ENCODE peak calls at places on chromosomes 3 and 15, in five cellular contexts. Y is IMR-90, J is cardiac muscle cell, Z is hepatocyte, C is uterus. L is an unnamed sample.

GRCh38 chr15:35393403-35393802 is 152.6 kb downstream of the DPH6 start:
- DNase-seq in Y (no peak), J (no peak), Z (peak), C (no peak), L (no peak)

GRCh38 chr3:10992017-10992945 is at the start of gene SLC6A1:
- DNase-seq in Y (no peak), J (peak), Z (peak), C (peak), L (no peak)

GRCh38 chr15:64930019-64930652 is 18.4 kb downstream of the ANKDD1A start:
- DNase-seq in Y (no peak), J (no peak), Z (no peak), C (peak), L (no peak)

GRCh38 chr3:34256021-34256420 is 457.6 kb downstream of the PDCD6IP start:
- DNase-seq in Y (no peak), J (no peak), Z (peak), C (no peak), L (no peak)

GRCh38 chr3:152021951-152022461 is 148.6 kb downstream of the SUCNR1 start:
- DNase-seq in Y (peak), J (peak), Z (no peak), C (peak), L (no peak)

GRCh38 chr15:71761649-71762048 is 48.7 kb upstream of the NR2E3 start:
- DNase-seq in Y (peak), J (peak), Z (peak), C (no peak), L (peak)

GRCh38 chr15:53384417-53384816 is 375.0 kb downstream of the WDR72 start:
- DNase-seq in Y (no peak), J (no peak), Z (no peak), C (no peak), L (no peak)

GRCh38 chr3:37582117-37582516 is 279.6 kb upstream of the CTDSPL start:
- DNase-seq in Y (no peak), J (no peak), Z (no peak), C (no peak), L (no peak)

GRCh38 chr15:49989498-49989897 is 129.5 kb downstream of the ATP8B4 start:
- DNase-seq in Y (no peak), J (no peak), Z (no peak), C (peak), L (no peak)

GRCh38 chr3:161291191-161291901 is 70.2 kb downstream of the NMD3 start:
- DNase-seq in Y (no peak), J (no peak), Z (no peak), C (no peak), L (no peak)

GRCh38 chr15:98321916-98322315 is 326.4 kb upstream of the IGF1R start:
- DNase-seq in Y (no peak), J (no peak), Z (no peak), C (no peak), L (no peak)

GRCh38 chr3:166123576-166123975 is 286.4 kb upstream of the BCHE start:
- DNase-seq in Y (peak), J (no peak), Z (no peak), C (no peak), L (no peak)

GRCh38 chr3:150414989-150415388 is 6.9 kb downstream of the TSC22D2 start:
- DNase-seq in Y (peak), J (no peak), Z (no peak), C (no peak), L (no peak)

GRCh38 chr3:13144163-13145023 is 71.2 kb upstream of the IQSEC1 start:
- DNase-seq in Y (no peak), J (no peak), Z (no peak), C (peak), L (no peak)

GRCh38 chr3:33993631-33994030 is 195.2 kb downstream of the PDCD6IP start:
- DNase-seq in Y (peak), J (no peak), Z (no peak), C (no peak), L (no peak)

GRCh38 chr3:155330356-155330755 is 36.9 kb upstream of the STRIT1 start:
- DNase-seq in Y (no peak), J (no peak), Z (no peak), C (no peak), L (no peak)

GRCh38 chr3:187210555-187211327 is 13.5 kb downstream of the RTP1 start:
- DNase-seq in Y (peak), J (peak), Z (no peak), C (no peak), L (peak)

GRCh38 chr3:159757341-159758060 is 231.1 kb upstream of the IL12A start:
- DNase-seq in Y (peak), J (no peak), Z (no peak), C (no peak), L (no peak)

GRCh38 chr3:160401301-160402095 is 2.0 kb downstream of the SMC4 start:
- DNase-seq in Y (peak), J (peak), Z (peak), C (no peak), L (peak)

GRCh38 chr3:142053244-142053643 is 96.1 kb downstream of the TFDP2 start:
- DNase-seq in Y (no peak), J (no peak), Z (no peak), C (no peak), L (no peak)

GRCh38 chr3:72652395-72652794 is 195.8 kb downstream of the SHQ1 start:
- DNase-seq in Y (no peak), J (no peak), Z (no peak), C (no peak), L (no peak)

GRCh38 chr3:154844863-154845262 is 235.3 kb upstream of the MME start:
- DNase-seq in Y (no peak), J (no peak), Z (no peak), C (no peak), L (no peak)

GRCh38 chr15:80777137-80777536 is 2.0 kb upstream of the CEMIP start:
- DNase-seq in Y (peak), J (peak), Z (peak), C (no peak), L (peak)

GRCh38 chr3:57059416-57059815 is 1.0 kb upstream of the SPATA12 start:
- DNase-seq in Y (no peak), J (no peak), Z (no peak), C (no peak), L (no peak)

GRCh38 chr3:21484323-21485154 is 266.5 kb downstream of the ZNF385D start:
- DNase-seq in Y (peak), J (peak), Z (peak), C (peak), L (no peak)

GRCh38 chr15:64351265-64351664 is 4.7 kb downstream of the CSNK1G1 start:
- DNase-seq in Y (peak), J (peak), Z (no peak), C (no peak), L (no peak)

GRCh38 chr3:197599089-197599765 is 43.5 kb upstream of the BDH1 start:
- DNase-seq in Y (peak), J (peak), Z (peak), C (peak), L (peak)

GRCh38 chr3:169769287-169770181 is at the start of gene ACTRT3:
- DNase-seq in Y (peak), J (peak), Z (peak), C (peak), L (no peak)

GRCh38 chr3:169774186-169774585 is 990 bp downstream of the MYNN start:
- DNase-seq in Y (peak), J (no peak), Z (no peak), C (no peak), L (no peak)

GRCh38 chr3:169772530-169772950 is 656 bp upstream of the MYNN start:
- DNase-seq in Y (peak), J (peak), Z (peak), C (peak), L (peak)

GRCh38 chr3:169771651-169772529 is 1.3 kb upstream of the MYNN start:
- DNase-seq in Y (peak), J (peak), Z (peak), C (peak), L (peak)

GRCh38 chr3:169772951-169773816 is at the start of gene MYNN:
- DNase-seq in Y (peak), J (peak), Z (peak), C (peak), L (peak)
- TF ChIP-seq CTCF in Y (peak), J (peak), Z (peak), C (no peak), L (no peak)

GRCh38 chr3:157145566-157145965 is 14.4 kb downstream of the CCNL1 start:
- DNase-seq in Y (no peak), J (peak), Z (no peak), C (no peak), L (no peak)

GRCh38 chr3:157148123-157148889 is 11.6 kb downstream of the CCNL1 start:
- DNase-seq in Y (no peak), J (no peak), Z (no peak), C (no peak), L (no peak)

GRCh38 chr3:157149136-157149696 is 10.7 kb downstream of the CCNL1 start:
- DNase-seq in Y (no peak), J (no peak), Z (no peak), C (no peak), L (no peak)

GRCh38 chr3:157147099-157147803 is 12.7 kb downstream of the CCNL1 start:
- DNase-seq in Y (no peak), J (no peak), Z (no peak), C (no peak), L (no peak)

GRCh38 chr3:157146664-157147082 is 13.3 kb downstream of the CCNL1 start:
- DNase-seq in Y (no peak), J (no peak), Z (no peak), C (no peak), L (no peak)
- H3K4me3 ChIP-seq in Y (no peak), J (no peak), Z (no peak), C (no peak), L (no peak)

DNA sequence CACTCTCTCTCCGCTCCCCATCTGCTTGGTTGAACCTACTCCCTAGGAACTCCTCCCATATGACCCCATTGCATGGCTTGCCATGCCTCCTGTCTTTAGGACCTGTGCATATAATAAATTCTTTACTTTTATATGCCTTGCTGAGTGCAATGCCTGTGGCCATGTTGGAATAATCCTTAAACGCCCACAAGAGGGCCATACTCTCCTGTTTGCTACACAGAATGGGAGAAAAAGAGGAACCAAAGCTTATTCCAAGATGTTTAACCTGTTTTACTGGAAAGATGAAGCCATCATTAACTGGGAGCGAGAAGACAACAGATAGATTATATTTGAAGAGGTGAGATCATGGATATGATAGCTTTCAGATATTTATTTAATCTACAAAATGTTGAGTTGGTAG is 1097.8 kb downstream of the NAALADL2 start:
- DNase-seq in Y (peak), J (peak), Z (no peak), C (no peak), L (peak)
- TF ChIP-seq CTCF in Y (peak), J (no peak), Z (peak), C (no peak), L (peak)

GRCh38 chr15:76345880-76346665 is 9.5 kb downstream of the ISL2 start:
- DNase-seq in Y (no peak), J (no peak), Z (peak), C (no peak), L (no peak)

GRCh38 chr15:76347507-76348055 is 11.0 kb downstream of the ISL2 start:
- DNase-seq in Y (no peak), J (no peak), Z (peak), C (no peak), L (no peak)

GRCh38 chr15:76343313-76343996 is 6.9 kb downstream of the ISL2 start:
- DNase-seq in Y (no peak), J (no peak), Z (no peak), C (no peak), L (no peak)

GRCh38 chr15:76346666-76347506 is 10.3 kb downstream of the ISL2 start:
- DNase-seq in Y (peak), J (peak), Z (peak), C (no peak), L (no peak)

GRCh38 chr15:76345269-76345879 is 8.8 kb downstream of the ISL2 start:
- DNase-seq in Y (no peak), J (no peak), Z (no peak), C (no peak), L (no peak)
- H3K4me3 ChIP-seq in Y (no peak), J (no peak), Z (no peak), C (no peak), L (no peak)

GRCh38 chr15:83446904-83447708 is at the start of gene SH3GL3:
- DNase-seq in Y (peak), J (peak), Z (peak), C (peak), L (no peak)
- TF ChIP-seq CTCF in Y (peak), J (peak), Z (peak), C (peak), L (peak)

GRCh38 chr15:31433574-31433973 is 106.9 kb downstream of the KLF13 start:
- DNase-seq in Y (no peak), J (no peak), Z (no peak), C (no peak), L (no peak)

GRCh38 chr15:31435256-31435781 is 108.7 kb downstream of the KLF13 start:
- DNase-seq in Y (peak), J (peak), Z (peak), C (peak), L (peak)

GRCh38 chr15:31433101-31433500 is 106.5 kb downstream of the KLF13 start:
- DNase-seq in Y (no peak), J (no peak), Z (no peak), C (no peak), L (no peak)

GRCh38 chr15:31435891-31436628 is 109.4 kb downstream of the KLF13 start:
- DNase-seq in Y (no peak), J (no peak), Z (no peak), C (peak), L (no peak)

DNA sequence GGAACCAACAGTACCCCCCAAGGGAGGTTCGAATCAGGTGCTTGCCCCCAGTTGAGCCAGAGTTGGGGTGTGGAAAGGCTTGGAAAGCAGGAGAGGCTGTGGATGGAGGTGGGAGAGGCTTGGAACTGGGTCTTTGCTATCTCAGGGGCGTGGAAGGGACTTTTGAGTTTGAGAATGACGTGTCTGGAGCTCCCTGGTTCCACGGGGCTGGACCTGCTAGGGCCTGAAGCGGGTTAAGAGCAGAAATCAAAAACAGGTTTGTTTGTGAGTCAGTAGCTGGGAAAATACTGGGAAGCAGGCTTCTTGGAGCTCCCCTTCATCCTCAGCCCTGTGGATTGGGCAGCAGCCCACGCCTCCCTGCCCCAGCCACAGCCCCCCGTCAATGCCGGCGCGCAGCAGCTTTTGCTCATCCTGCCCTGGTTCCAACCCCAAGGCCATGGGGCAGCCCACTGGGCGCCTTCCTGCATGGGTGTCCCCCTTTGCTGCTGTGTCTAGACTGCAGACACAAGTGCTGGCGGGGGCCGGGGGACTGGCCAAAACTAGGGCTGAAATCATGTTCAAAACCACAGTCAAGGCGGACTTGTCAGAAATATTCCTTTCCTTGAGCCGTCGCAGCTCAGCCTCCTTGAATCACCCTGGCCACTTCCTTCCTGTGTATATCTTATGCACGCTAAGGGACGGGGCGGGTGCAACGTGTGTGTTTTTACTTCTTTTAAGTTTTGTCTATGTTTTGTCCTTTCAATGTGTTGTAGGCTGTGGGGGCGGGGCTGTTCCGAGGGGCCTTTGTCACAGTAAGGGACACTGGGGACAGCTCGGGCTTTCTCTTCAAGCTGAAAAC is 108.0 kb downstream of the KLF13 start:
- DNase-seq in Y (peak), J (peak), Z (no peak), C (peak), L (peak)
- H3K4me3 ChIP-seq in Y (no peak), J (no peak), Z (no peak), C (no peak), L (peak)

DNA sequence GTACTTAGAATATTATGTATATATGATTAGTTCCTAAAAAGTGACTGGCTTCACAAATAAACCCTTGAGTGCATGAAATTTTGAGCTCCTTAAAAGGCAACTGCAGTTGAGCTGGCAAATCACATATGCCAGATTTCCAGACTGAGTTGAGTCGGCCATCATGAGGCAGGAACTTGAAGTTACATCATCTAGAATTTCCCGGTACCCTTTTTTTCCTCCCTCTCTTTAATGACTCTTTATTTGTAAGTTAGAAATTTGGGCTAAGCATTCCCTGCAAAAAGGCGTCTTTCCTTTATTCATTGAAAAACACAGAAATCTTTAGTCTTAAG is 162.6 kb downstream of the FNDC3B start:
- DNase-seq in Y (peak), J (peak), Z (peak), C (peak), L (peak)
- TF ChIP-seq CTCF in Y (peak), J (no peak), Z (peak), C (peak), L (peak)

DNA sequence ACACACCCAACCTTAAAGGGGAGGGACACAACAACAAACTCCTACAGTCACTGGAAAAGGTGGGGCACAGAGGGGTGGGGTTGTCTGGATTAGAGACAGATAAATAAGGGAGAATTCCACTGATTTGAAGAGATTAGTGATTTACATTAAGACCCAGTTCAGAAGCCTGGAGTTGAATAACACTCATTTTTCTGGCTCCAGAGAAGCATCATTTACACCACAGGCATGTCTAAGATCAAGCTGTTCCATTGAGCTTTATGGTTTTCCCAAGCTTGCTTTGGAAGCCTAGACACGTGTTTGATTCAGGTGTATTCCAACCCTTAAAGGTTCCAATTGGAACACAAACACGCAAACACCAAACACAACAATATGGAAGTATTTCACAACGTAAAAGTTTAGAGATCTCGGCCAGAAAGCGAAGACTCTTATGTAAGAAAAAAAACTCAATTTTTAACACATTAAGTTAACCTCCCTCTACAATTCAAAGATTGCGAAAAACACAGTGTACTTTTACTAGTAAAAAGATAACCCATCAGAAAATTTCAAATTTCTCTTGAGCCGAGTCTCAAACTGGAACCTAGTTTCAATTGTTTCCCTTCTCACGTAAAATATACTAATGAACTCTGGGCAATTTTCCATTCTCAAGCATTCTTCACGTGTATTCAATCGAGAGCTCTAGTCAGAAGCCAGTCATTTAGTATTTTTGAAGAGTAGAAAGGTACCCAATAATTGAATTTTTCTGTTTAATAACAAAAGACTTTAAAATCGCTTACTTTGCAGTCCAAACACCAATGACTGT is 2.1 kb downstream of the TRA2B start:
- DNase-seq in Y (peak), J (no peak), Z (no peak), C (no peak), L (no peak)
- H3K4me3 ChIP-seq in Y (peak), J (peak), Z (peak), C (peak), L (peak)

GRCh38 chr3:173275740-173276139 is 121.8 kb upstream of the NLGN1 start:
- DNase-seq in Y (no peak), J (no peak), Z (no peak), C (no peak), L (no peak)
- TF ChIP-seq CTCF in Y (no peak), J (no peak), Z (no peak), C (no peak), L (no peak)

GRCh38 chr3:181629029-181629428 is 82.7 kb upstream of the SOX2 start:
- DNase-seq in Y (peak), J (peak), Z (no peak), C (no peak), L (no peak)

GRCh38 chr3:181628384-181628783 is 83.3 kb upstream of the SOX2 start:
- DNase-seq in Y (no peak), J (no peak), Z (no peak), C (no peak), L (no peak)

GRCh38 chr3:181619897-181620296 is 91.8 kb upstream of the SOX2 start:
- DNase-seq in Y (no peak), J (no peak), Z (no peak), C (no peak), L (no peak)

GRCh38 chr3:181622365-181622764 is 89.4 kb upstream of the SOX2 start:
- DNase-seq in Y (no peak), J (peak), Z (no peak), C (no peak), L (no peak)

GRCh38 chr3:181623924-181624694 is 87.6 kb upstream of the SOX2 start:
- DNase-seq in Y (no peak), J (peak), Z (peak), C (no peak), L (no peak)
- H3K4me3 ChIP-seq in Y (no peak), J (no peak), Z (no peak), C (no peak), L (no peak)